ENCODE peak calls at places on chromosome 14, in four cellular contexts. F is esophagus muscularis mucosa, G is PC-9, Y is left ventricle myocardium inferior. D is an unnamed sample. For H3K27me3, the result is how much of the 10 kb centered on the place peaks cover.

GRCh38 chr14:69695664-69696527 is 71.0 kb upstream of the SRSF5 start:
- DNase-seq in F (no peak), G (no peak), Y (no peak), D (no peak)

GRCh38 chr14:99562848-99563748 is 40.9 kb downstream of the CCDC85C start:
- DNase-seq in F (no peak), G (peak), Y (peak), D (peak)

GRCh38 chr14:52693004-52693403 is 2.4 kb downstream of the ERO1A start:
- DNase-seq in F (no peak), G (no peak), Y (no peak), D (no peak)

GRCh38 chr14:68734231-68734732 is 58.6 kb downstream of the ZFP36L1 start:
- DNase-seq in F (no peak), G (no peak), Y (no peak), D (no peak)

GRCh38 chr14:95146079-95146771 is 11.1 kb downstream of the DICER1 start:
- DNase-seq in F (no peak), G (no peak), Y (no peak), D (no peak)

GRCh38 chr14:68403794-68404522 is 388.9 kb downstream of the ZFP36L1 start:
- DNase-seq in F (no peak), G (no peak), Y (no peak), D (no peak)

GRCh38 chr14:30921305-30921704 is 46.9 kb downstream of the COCH start:
- DNase-seq in F (no peak), G (no peak), Y (no peak), D (no peak)

GRCh38 chr14:20683896-20684661 is at the start of gene RNASE4:
- DNase-seq in F (peak), G (peak), Y (peak), D (peak)

GRCh38 chr14:34023824-34024767 is 73.2 kb upstream of the EGLN3 start:
- DNase-seq in F (peak), G (no peak), Y (no peak), D (no peak)

GRCh38 chr14:31205681-31206535 is 1.7 kb downstream of the HECTD1 start:
- DNase-seq in F (no peak), G (no peak), Y (no peak), D (no peak)

GRCh38 chr14:70004791-70005190 is 125.6 kb downstream of the SMOC1 start:
- DNase-seq in F (no peak), G (no peak), Y (no peak), D (no peak)

GRCh38 chr14:46053221-46053620 is 598.4 kb downstream of the RPL10L start:
- DNase-seq in F (no peak), G (no peak), Y (no peak), D (no peak)

GRCh38 chr14:74239848-74240793 is 872 bp downstream of the VSX2 start:
- DNase-seq in F (no peak), G (no peak), Y (no peak), D (no peak)

GRCh38 chr14:34826661-34827060 is 48.5 kb downstream of the BAZ1A start:
- DNase-seq in F (no peak), G (no peak), Y (no peak), D (no peak)

GRCh38 chr14:67763158-67763822 is 53.1 kb downstream of the ZFYVE26 start:
- DNase-seq in F (no peak), G (peak), Y (no peak), D (no peak)

GRCh38 chr14:103126873-103127304 is 3.6 kb downstream of the TNFAIP2 start:
- DNase-seq in F (no peak), G (peak), Y (peak), D (peak)

GRCh38 chr14:56211124-56211523 is 92.9 kb downstream of the PELI2 start:
- DNase-seq in F (no peak), G (no peak), Y (no peak), D (no peak)

GRCh38 chr14:102683399-102684275 is 91.2 kb downstream of the RCOR1 start:
- DNase-seq in F (no peak), G (no peak), Y (no peak), D (no peak)

GRCh38 chr14:85218982-85219381 is 311.0 kb upstream of the FLRT2 start:
- DNase-seq in F (no peak), G (no peak), Y (no peak), D (no peak)

GRCh38 chr14:89936654-89937185 is 17.8 kb downstream of the EFCAB11 start:
- DNase-seq in F (no peak), G (no peak), Y (no peak), D (no peak)

GRCh38 chr14:104563191-104563741 is 16.3 kb upstream of the C14orf180 start:
- DNase-seq in F (no peak), G (no peak), Y (no peak), D (no peak)

GRCh38 chr14:104562606-104563005 is 17.0 kb upstream of the C14orf180 start:
- DNase-seq in F (no peak), G (no peak), Y (no peak), D (no peak)

GRCh38 chr14:104567141-104567956 is 12.2 kb upstream of the C14orf180 start:
- DNase-seq in F (no peak), G (no peak), Y (no peak), D (no peak)

GRCh38 chr14:104563742-104564615 is 15.6 kb upstream of the C14orf180 start:
- DNase-seq in F (no peak), G (no peak), Y (peak), D (no peak)

DNA sequence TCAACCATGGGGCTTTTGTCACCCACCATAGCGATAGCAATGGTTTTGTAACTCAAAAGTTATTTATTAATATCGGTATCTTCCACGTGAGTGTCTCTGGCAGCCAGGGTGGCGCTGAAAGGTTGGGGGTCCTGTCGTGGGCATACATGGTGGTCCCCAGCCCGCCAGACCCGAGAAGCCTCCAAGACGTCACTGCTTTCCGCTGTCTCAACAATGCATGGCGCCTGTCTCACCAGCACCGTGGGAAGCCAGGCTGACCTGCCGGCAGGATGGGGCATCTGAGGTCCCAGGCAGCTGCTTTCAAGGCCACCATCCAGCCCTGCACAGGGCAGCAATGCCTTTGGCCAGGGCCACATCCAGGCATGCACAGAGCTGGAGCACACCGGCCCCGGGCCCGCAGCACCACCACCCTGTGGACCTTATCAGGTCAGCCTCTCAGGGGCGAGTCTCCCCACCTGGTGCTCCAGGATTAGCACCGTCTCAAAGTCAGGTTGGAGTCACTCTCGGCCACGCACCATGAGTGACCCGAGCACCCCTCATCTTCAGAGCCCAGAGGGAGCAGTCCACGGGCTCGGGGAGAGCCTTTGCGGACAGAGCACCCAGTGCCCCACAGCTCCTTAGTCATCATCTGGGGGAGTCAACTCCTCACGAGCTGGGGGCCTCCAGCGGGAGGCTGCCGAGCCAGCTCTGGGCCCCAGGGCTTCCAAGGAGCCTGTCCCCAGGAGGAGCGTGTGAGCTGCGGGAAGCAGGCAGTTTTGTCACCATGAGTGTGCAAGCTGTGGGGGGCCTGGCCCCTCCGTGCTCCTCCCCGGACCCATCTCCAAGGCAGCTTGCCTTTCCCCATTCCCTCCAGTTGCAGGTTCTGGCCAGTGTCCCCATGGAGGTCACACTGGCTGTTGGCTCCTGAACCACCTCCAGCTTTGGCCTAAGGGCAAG is 14.6 kb upstream of the C14orf180 start:
- DNase-seq in F (no peak), G (no peak), Y (no peak), D (no peak)
- H3K27me3 ChIP-seq in F (under half), G (half or more), Y (half or more), D (under half)

GRCh38 chr14:101557811-101558738 is 3.2 kb upstream of the DIO3 start:
- DNase-seq in F (no peak), G (no peak), Y (no peak), D (peak)
- H3K27me3 ChIP-seq in F (under half), G (under half), Y (half or more), D (half or more)

GRCh38 chr14:101496779-101497420 is 64.4 kb upstream of the DIO3 start:
- DNase-seq in F (no peak), G (no peak), Y (no peak), D (no peak)

GRCh38 chr14:101495827-101496778 is 65.2 kb upstream of the DIO3 start:
- DNase-seq in F (no peak), G (no peak), Y (peak), D (no peak)

GRCh38 chr14:101492716-101493115 is 68.6 kb upstream of the DIO3 start:
- DNase-seq in F (no peak), G (no peak), Y (peak), D (no peak)

GRCh38 chr14:101494826-101495225 is 66.5 kb upstream of the DIO3 start:
- DNase-seq in F (no peak), G (no peak), Y (no peak), D (no peak)

DNA sequence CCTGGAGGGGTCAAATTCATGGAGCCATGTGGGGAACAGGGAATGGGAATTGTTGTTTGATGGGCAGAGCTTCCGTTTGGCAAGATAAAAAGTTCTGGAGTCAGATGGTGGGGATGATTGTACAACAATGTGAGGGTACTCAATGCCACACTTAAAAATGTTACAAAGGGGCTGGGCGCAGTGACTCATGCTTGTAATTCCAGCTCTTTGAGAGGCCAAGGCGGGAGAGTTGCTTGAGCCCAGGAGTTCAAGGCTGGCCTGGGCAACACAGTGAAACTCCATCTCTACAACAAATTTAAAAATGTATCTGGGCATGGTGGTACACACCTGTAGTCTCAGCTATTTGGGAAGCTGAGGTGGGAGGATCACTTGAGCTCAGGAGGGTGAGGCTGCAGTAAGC is 66.0 kb upstream of the DIO3 start:
- DNase-seq in F (no peak), G (no peak), Y (no peak), D (no peak)
- H3K27me3 ChIP-seq in F (under half), G (under half), Y (half or more), D (under half)

DNA sequence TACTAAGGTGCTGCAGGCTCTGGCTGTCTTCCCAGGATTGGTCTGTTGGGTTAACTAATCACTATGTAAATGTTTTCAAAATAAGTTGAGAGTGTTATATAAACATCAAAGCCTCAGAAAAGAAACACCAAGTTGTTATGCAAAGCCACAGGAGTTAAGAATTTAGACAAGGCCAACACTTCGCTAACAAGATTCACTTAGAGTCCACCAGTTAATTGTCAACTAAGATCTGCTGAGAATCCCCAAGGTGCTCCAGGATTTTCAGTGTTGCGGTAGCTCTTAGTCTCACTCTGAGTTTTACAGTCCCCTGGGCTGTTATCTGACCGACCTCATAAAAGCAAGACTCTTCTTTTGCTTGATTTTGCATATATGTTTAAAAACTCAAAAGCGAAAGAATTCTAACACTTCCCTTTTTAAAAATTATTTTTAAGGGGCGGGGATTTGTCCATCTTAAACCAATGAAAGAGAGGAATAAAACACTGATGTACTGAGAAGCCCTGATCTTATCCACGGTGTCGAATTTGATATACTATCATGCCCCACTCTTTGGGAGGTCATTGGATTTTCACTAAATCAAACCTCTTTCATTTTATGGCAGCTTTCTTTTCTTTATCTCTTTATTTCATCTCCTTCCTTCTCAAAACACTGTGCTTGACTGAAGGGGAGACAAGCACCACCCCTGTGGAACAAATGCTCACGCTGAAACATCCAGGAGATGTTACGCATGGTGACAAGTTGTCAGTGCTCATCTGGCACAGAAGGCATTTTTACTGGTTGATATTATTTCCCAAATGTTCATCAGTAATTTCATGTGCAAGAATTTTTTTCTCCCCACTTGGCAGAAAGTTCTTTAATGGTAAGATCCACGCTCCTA is 7.0 kb downstream of the NIN start:
- DNase-seq in F (peak), G (no peak), Y (no peak), D (no peak)
- H3K27me3 ChIP-seq in F (under half), G (under half), Y (under half), D (under half)

DNA sequence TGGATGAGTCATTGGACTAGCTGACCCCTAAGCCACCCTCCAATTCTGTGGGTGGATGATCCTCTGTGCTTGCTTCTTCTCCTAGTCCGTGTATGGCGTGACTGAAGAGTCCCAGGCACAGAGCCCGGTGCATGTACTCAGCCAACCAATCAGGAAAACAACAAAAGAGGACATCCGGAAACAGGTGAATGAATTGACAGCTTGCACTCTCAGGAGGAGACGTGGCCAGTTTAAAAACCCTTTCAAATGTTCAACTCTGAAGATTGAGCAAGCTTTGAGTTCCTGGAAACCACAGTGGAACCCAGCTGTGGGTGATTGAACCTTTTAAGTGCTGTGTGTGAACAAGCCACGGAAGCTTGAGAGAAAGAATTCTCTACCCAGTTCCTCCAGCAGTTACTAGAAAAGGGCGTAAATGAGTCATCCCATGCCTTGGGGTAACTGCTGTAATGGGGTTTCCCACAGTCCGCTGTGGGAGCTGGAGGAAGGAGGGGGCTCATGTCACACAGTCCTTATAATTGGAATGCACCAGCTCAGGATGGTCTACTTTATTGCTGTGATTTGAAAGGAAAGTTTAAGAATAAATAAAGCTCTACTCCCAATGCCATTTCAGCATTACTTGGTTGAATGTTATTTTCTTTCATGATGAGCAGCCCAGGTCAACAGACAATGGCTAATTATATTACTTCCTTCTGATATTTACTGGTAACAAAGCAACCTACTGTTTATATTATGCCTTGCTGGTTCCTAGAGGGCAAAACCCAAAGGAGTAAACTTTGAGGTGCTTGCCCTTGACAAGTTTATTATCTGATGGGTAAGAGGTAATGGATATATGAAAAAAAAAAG is 417.0 kb downstream of the DPF3 start:
- DNase-seq in F (no peak), G (no peak), Y (peak), D (peak)
- H3K27me3 ChIP-seq in F (under half), G (half or more), Y (under half), D (under half)

D was measured in gastrocnemius medialis.